ENCODE peak calls at places on chromosomes 11 and 22, in four cellular contexts. D, L, J and R are unnamed samples.

GRCh38 chr22:19143967-19144400 is 467 bp downstream of the ESS2 start:
- DNase-seq in L (no peak), J (no peak), D (peak), R (no peak)

GRCh38 chr22:48923165-48923875 is 904.4 kb downstream of the BRD1 start:
- DNase-seq in J (no peak), D (no peak), L (no peak), R (no peak)

GRCh38 chr11:8871283-8871775 is 39.7 kb upstream of the AKIP1 start:
- DNase-seq in D (no peak), J (peak), L (peak), R (peak)

GRCh38 chr22:24807284-24807950 is 1.4 kb downstream of the SGSM1 start:
- DNase-seq in J (no peak), L (no peak), D (no peak), R (peak)

GRCh38 chr11:100830295-100830694 is 143.2 kb downstream of the ARHGAP42 start:
- DNase-seq in L (no peak), J (no peak), D (no peak), R (no peak)

GRCh38 chr11:76911415-76911808 is 50.7 kb downstream of the ACER3 start:
- DNase-seq in D (no peak), L (no peak), J (no peak), R (no peak)

GRCh38 chr11:16861867-16862266 is 123.4 kb downstream of the C11orf58 start:
- DNase-seq in J (no peak), L (no peak), D (no peak), R (no peak)

GRCh38 chr22:39620924-39621690 is 50.6 kb downstream of the CACNA1I start:
- DNase-seq in J (no peak), D (no peak), L (no peak), R (no peak)

GRCh38 chr22:23068832-23069385 is 1.4 kb upstream of the GNAZ start:
- DNase-seq in L (no peak), J (no peak), D (no peak), R (no peak)

GRCh38 chr11:67675058-67675747 is 780 bp upstream of the ALDH3B2 start:
- DNase-seq in J (no peak), D (peak), L (no peak), R (no peak)

GRCh38 chr22:25282346-25282670 is 62.9 kb downstream of the CRYBB2 start:
- DNase-seq in J (no peak), L (peak), D (no peak), R (peak)

GRCh38 chr11:10674991-10675440 is 18.5 kb downstream of the IRAG1 start:
- DNase-seq in L (no peak), D (no peak), J (no peak), R (peak)

GRCh38 chr11:74418509-74418895 is 20.3 kb upstream of the PGM2L1 start:
- DNase-seq in D (no peak), J (peak), L (no peak), R (no peak)

GRCh38 chr22:37089451-37089850 is 20.1 kb downstream of the TMPRSS6 start:
- DNase-seq in D (no peak), L (no peak), J (no peak), R (no peak)

GRCh38 chr11:114366331-114367243 is 33.7 kb downstream of the C11orf71 start:
- DNase-seq in D (no peak), J (no peak), L (no peak), R (no peak)

GRCh38 chr11:122820158-122820557 is 18.1 kb upstream of the CRTAM start:
- DNase-seq in D (no peak), L (no peak), J (no peak), R (no peak)

GRCh38 chr22:35563211-35563610 is 22.6 kb downstream of the RASD2 start:
- DNase-seq in L (no peak), J (no peak), D (no peak), R (peak)

GRCh38 chr22:42066133-42066761 is 4.4 kb downstream of the NAGA start:
- DNase-seq in L (no peak), J (no peak), D (no peak), R (no peak)

GRCh38 chr11:78417888-78418583 is 416 bp upstream of the GAB2 start:
- DNase-seq in J (peak), L (peak), D (peak), R (peak)

GRCh38 chr11:1147792-1148191 is 10.0 kb upstream of the MUC5AC start:
- DNase-seq in D (no peak), L (no peak), J (no peak), R (no peak)

GRCh38 chr22:41557401-41558240 is 3.2 kb upstream of the CSDC2 start:
- DNase-seq in J (peak), L (no peak), D (no peak), R (peak)

GRCh38 chr11:117064275-117064674 is 34.0 kb downstream of the SIK3 start:
- DNase-seq in J (no peak), L (no peak), D (no peak), R (no peak)

GRCh38 chr11:32068134-32068533 is 22.7 kb upstream of the RCN1 start:
- DNase-seq in J (no peak), D (no peak), L (no peak), R (no peak)

GRCh38 chr22:36873614-36874308 is 13.0 kb downstream of the NCF4 start:
- DNase-seq in D (no peak), L (no peak), J (peak), R (peak)

GRCh38 chr11:83002047-83002446 is 69.7 kb downstream of the RAB30 start:
- DNase-seq in D (no peak), L (no peak), J (no peak), R (peak)

GRCh38 chr11:70431611-70432010 is 33.3 kb downstream of the CTTN start:
- DNase-seq in J (no peak), L (no peak), D (no peak), R (no peak)

GRCh38 chr11:88105952-88106351 is 69.3 kb downstream of the RAB38 start:
- DNase-seq in D (no peak), J (no peak), L (no peak), R (no peak)

GRCh38 chr11:116750070-116750718 is 22.6 kb downstream of the BUD13 start:
- DNase-seq in D (no peak), J (no peak), L (no peak), R (no peak)

GRCh38 chr11:55967914-55968313 is 1.8 kb downstream of the OR10AG1 start:
- DNase-seq in J (no peak), L (no peak), D (no peak), R (no peak)

GRCh38 chr11:3165152-3165705 is at the start of gene OSBPL5:
- DNase-seq in L (no peak), J (peak), D (peak), R (peak)
- H3K4me3 ChIP-seq in L (peak), J (peak), D (peak), R (peak)

DNA sequence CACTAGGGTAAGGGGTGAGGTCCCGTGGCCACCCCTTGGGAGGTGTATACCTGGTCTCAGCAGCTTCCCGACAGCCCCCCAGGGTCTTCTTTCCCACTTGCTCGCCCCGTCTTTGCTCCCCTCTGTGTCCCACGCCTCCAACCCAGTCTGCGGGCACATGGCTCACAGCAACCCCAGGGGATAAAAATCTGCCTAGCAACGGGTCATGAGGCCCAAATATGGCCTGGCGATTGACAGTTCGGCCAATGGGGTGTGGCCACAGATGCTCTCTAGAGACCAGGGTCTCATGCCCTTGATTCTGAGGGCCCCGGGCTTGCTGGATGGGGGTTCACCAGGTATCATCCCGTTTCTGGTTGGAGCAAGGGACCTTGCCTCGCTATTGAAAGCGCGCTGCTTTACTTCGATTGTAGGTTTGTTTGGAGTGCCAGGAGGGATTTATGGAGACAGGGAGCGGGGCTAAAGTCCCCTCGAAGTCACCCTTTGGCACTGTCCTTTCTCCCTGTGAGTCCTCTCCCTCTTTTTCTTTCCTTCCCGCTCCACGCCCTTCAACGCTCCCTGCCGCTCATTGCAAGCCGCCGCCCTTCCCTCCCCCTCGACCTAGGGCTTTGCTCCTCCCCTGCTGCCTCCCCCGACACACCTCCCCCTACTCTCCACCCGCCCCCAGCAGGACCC is 41.4 kb downstream of the AHNAK start:
- DNase-seq in L (peak), D (no peak), J (no peak), R (peak)
- H3K4me3 ChIP-seq in L (peak), D (no peak), J (no peak), R (peak)

GRCh38 chr11:75554258-75555022 is 7.6 kb upstream of the SERPINH1 start:
- DNase-seq in L (peak), D (peak), J (peak), R (peak)
- H3K4me3 ChIP-seq in L (no peak), D (no peak), J (no peak), R (no peak)

GRCh38 chr11:7576671-7577225 is 62.9 kb downstream of the PPFIBP2 start:
- DNase-seq in J (peak), D (no peak), L (no peak), R (peak)
- H3K4me3 ChIP-seq in J (no peak), D (no peak), L (no peak), R (peak)

GRCh38 chr11:12410006-12410728 is 32.8 kb downstream of the PARVA start:
- DNase-seq in L (no peak), D (no peak), J (peak), R (peak)
- H3K4me3 ChIP-seq in L (no peak), D (no peak), J (no peak), R (no peak)